ENCODE peak calls at places on chromosomes 6 and 20, in five cellular contexts. One of them, this sample, is unnamed.

GRCh38 chr20:44644384-44645131 is 6.9 kb downstream of the ADA start:
- DNase-seq in fibroblast of lung: no peak
- DNase-seq in GM20000: peak
- DNase-seq in AG09309: no peak
- DNase-seq in neural progenitor cell: no peak
- DNase-seq in this sample: no peak

GRCh38 chr20:37202267-37202943 is 23.1 kb upstream of the MROH8 start:
- DNase-seq in fibroblast of lung: peak
- DNase-seq in GM20000: no peak
- DNase-seq in AG09309: peak
- DNase-seq in neural progenitor cell: peak
- DNase-seq in this sample: peak

GRCh38 chr6:166465671-166466087 is 82.9 kb upstream of the MPC1 start:
- DNase-seq in fibroblast of lung: peak
- DNase-seq in GM20000: no peak
- DNase-seq in AG09309: no peak
- DNase-seq in neural progenitor cell: no peak
- DNase-seq in this sample: no peak

GRCh38 chr6:160519603-160520042 is 144.5 kb downstream of the LPA start:
- DNase-seq in fibroblast of lung: no peak
- DNase-seq in GM20000: no peak
- DNase-seq in AG09309: no peak
- DNase-seq in neural progenitor cell: no peak
- DNase-seq in this sample: no peak

GRCh38 chr6:51472745-51473483 is 614.5 kb downstream of the PKHD1 start:
- DNase-seq in fibroblast of lung: no peak
- DNase-seq in GM20000: no peak
- DNase-seq in AG09309: no peak
- DNase-seq in neural progenitor cell: no peak
- DNase-seq in this sample: peak

GRCh38 chr20:46240065-46240464 is 68.2 kb downstream of the CDH22 start:
- DNase-seq in fibroblast of lung: no peak
- DNase-seq in GM20000: no peak
- DNase-seq in AG09309: no peak
- DNase-seq in neural progenitor cell: no peak
- DNase-seq in this sample: no peak

GRCh38 chr20:31987744-31988143 is 19.8 kb downstream of the XKR7 start:
- DNase-seq in fibroblast of lung: no peak
- DNase-seq in GM20000: no peak
- DNase-seq in AG09309: no peak
- DNase-seq in neural progenitor cell: no peak
- DNase-seq in this sample: peak

GRCh38 chr6:107820571-107821261 is 3.4 kb downstream of the SCML4 start:
- DNase-seq in fibroblast of lung: peak
- DNase-seq in GM20000: no peak
- DNase-seq in AG09309: no peak
- DNase-seq in neural progenitor cell: peak
- DNase-seq in this sample: peak

GRCh38 chr20:53853451-53853713 is 217.0 kb downstream of the BCAS1 start:
- DNase-seq in fibroblast of lung: no peak
- DNase-seq in GM20000: no peak
- DNase-seq in AG09309: no peak
- DNase-seq in neural progenitor cell: no peak
- DNase-seq in this sample: no peak

GRCh38 chr6:102981631-102982030 is 1588.1 kb downstream of the GRIK2 start:
- DNase-seq in fibroblast of lung: no peak
- DNase-seq in GM20000: no peak
- DNase-seq in AG09309: no peak
- DNase-seq in neural progenitor cell: no peak
- DNase-seq in this sample: no peak

GRCh38 chr6:118537579-118537978 is 10.5 kb upstream of the PLN start:
- DNase-seq in fibroblast of lung: peak
- DNase-seq in GM20000: no peak
- DNase-seq in AG09309: peak
- DNase-seq in neural progenitor cell: no peak
- DNase-seq in this sample: no peak

GRCh38 chr6:2566048-2566447 is 184.7 kb downstream of the MYLK4 start:
- DNase-seq in fibroblast of lung: no peak
- DNase-seq in GM20000: no peak
- DNase-seq in AG09309: no peak
- DNase-seq in neural progenitor cell: no peak
- DNase-seq in this sample: no peak

GRCh38 chr6:1285589-1286340 is 26.1 kb upstream of the FOXQ1 start:
- DNase-seq in fibroblast of lung: peak
- DNase-seq in GM20000: no peak
- DNase-seq in AG09309: no peak
- DNase-seq in neural progenitor cell: no peak
- DNase-seq in this sample: peak

GRCh38 chr20:59448828-59449444 is 148.5 kb downstream of the EDN3 start:
- DNase-seq in fibroblast of lung: no peak
- DNase-seq in GM20000: no peak
- DNase-seq in AG09309: no peak
- DNase-seq in neural progenitor cell: no peak
- DNase-seq in this sample: no peak

GRCh38 chr6:149224399-149224798 is 93.1 kb upstream of the TAB2 start:
- DNase-seq in fibroblast of lung: no peak
- DNase-seq in GM20000: no peak
- DNase-seq in AG09309: no peak
- DNase-seq in neural progenitor cell: no peak
- DNase-seq in this sample: no peak

GRCh38 chr6:115896538-115897129 is 164.1 kb downstream of the FRK start:
- DNase-seq in fibroblast of lung: peak
- DNase-seq in GM20000: peak
- DNase-seq in AG09309: peak
- DNase-seq in neural progenitor cell: peak
- DNase-seq in this sample: peak

GRCh38 chr6:97394160-97394748 is 111.2 kb upstream of the MMS22L start:
- DNase-seq in fibroblast of lung: peak
- DNase-seq in GM20000: peak
- DNase-seq in AG09309: peak
- DNase-seq in neural progenitor cell: peak
- DNase-seq in this sample: peak

GRCh38 chr6:44001318-44001868 is 125.9 kb downstream of the MRPL14 start:
- DNase-seq in fibroblast of lung: no peak
- DNase-seq in GM20000: peak
- DNase-seq in AG09309: no peak
- DNase-seq in neural progenitor cell: peak
- DNase-seq in this sample: peak

DNA sequence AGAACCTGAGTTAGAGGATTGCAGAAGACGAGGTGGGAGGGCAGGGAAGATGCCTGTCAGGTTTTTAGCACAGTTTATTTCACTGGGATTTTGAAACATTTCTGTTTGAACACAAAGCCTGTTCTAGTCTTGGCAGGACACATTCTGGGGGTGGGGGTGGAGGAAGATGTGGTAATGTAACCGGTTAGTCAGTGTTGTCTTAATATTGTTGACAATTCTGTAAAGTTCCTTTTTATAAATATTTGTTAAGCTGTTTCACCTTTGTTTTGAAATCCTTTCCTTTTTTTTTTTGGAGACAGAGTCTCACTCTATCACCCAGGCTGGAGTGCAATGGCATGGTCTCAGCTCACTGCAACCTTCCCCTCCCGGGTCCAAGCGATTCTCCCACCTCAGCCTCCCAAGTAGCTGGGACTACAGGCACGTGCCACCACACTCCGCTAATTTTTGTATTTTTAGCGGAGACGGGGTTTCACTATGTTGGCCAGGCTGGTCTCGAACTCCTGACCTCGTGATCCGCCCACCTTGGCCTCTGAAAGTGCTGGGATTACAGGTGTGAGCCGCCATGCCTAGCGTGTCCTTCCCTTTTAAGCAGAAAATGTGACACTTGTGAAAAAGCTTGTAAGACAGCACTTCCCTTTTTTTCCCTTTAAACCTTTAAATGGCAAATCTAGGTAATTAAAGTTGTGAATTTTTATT is 20.2 kb downstream of the SLC9A8 start:
- DNase-seq in fibroblast of lung: no peak
- DNase-seq in GM20000: no peak
- DNase-seq in AG09309: no peak
- DNase-seq in neural progenitor cell: no peak
- DNase-seq in this sample: peak
- TF ChIP-seq CTCF in fibroblast of lung: no peak
- TF ChIP-seq CTCF in GM20000: no peak
- TF ChIP-seq CTCF in AG09309: no peak
- TF ChIP-seq CTCF in neural progenitor cell: no peak
- TF ChIP-seq CTCF in this sample: no peak

GRCh38 chr20:4329232-4329631 is 313.9 kb upstream of the RNF24 start:
- DNase-seq in fibroblast of lung: no peak
- DNase-seq in GM20000: no peak
- DNase-seq in AG09309: no peak
- DNase-seq in neural progenitor cell: no peak
- DNase-seq in this sample: no peak
- TF ChIP-seq CTCF in fibroblast of lung: no peak
- TF ChIP-seq CTCF in GM20000: no peak
- TF ChIP-seq CTCF in AG09309: no peak
- TF ChIP-seq CTCF in neural progenitor cell: no peak
- TF ChIP-seq CTCF in this sample: no peak

GRCh38 chr6:67689329-67689728 is 945.8 kb upstream of the ADGRB3 start:
- DNase-seq in fibroblast of lung: no peak
- DNase-seq in GM20000: no peak
- DNase-seq in AG09309: no peak
- DNase-seq in neural progenitor cell: peak
- DNase-seq in this sample: no peak

GRCh38 chr6:67698534-67698933 is 936.5 kb upstream of the ADGRB3 start:
- DNase-seq in fibroblast of lung: peak
- DNase-seq in GM20000: no peak
- DNase-seq in AG09309: no peak
- DNase-seq in neural progenitor cell: no peak
- DNase-seq in this sample: no peak

GRCh38 chr6:67694127-67694526 is 941.0 kb upstream of the ADGRB3 start:
- DNase-seq in fibroblast of lung: no peak
- DNase-seq in GM20000: no peak
- DNase-seq in AG09309: no peak
- DNase-seq in neural progenitor cell: no peak
- DNase-seq in this sample: no peak
- TF ChIP-seq CTCF in fibroblast of lung: no peak
- TF ChIP-seq CTCF in GM20000: no peak
- TF ChIP-seq CTCF in AG09309: no peak
- TF ChIP-seq CTCF in neural progenitor cell: peak
- TF ChIP-seq CTCF in this sample: no peak

DNA sequence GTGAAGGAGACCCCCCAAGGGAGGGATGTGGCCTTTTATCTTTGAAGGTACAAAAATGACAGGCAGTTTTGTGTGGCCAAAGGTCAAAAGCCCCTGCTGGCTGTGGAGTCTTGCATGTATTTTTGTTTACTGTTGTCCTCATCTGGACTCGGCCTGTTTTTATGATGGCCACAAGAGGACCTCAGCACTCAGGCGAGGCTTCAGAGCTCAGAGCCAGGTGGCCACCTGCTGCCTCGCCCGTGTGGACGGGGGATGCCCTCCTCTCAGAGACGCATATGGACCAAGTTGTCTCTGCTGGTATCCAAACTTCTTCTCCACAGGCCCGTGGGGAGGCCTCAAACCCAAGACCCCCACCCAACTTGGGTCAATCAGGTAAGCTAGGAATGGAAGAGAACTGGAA is 118.2 kb downstream of the DACT2 start:
- DNase-seq in fibroblast of lung: no peak
- DNase-seq in GM20000: no peak
- DNase-seq in AG09309: no peak
- DNase-seq in neural progenitor cell: peak
- DNase-seq in this sample: peak
- TF ChIP-seq CTCF in fibroblast of lung: no peak
- TF ChIP-seq CTCF in GM20000: no peak
- TF ChIP-seq CTCF in AG09309: no peak
- TF ChIP-seq CTCF in neural progenitor cell: peak
- TF ChIP-seq CTCF in this sample: no peak

DNA sequence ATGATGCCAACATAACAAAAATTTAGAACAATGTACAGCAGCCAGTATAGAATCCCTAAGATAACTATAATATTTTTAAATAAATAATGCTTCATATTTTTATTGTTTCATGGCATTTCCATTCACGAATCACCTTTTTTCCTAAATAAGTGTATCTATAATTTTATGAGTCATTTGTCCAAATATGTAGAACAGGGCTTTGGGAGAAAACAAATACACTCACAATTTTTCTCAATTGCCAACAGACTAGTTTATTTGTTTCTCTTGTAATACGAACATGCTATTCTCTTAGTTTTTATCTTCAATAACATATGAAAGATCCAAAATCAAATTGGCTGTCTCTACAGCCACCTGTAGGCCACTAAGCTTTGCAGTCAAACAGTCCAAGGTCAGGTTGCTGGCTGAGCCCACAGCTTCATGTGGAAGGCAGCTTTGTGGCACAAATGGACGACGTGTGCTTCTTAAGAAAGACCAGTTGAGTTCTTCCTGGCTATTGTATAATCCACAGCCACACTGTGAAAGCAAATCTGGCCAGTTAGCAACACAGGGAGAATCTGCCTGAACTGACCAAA is 29.0 kb downstream of the MKKS start:
- DNase-seq in fibroblast of lung: no peak
- DNase-seq in GM20000: no peak
- DNase-seq in AG09309: no peak
- DNase-seq in neural progenitor cell: no peak
- DNase-seq in this sample: no peak
- TF ChIP-seq CTCF in fibroblast of lung: no peak
- TF ChIP-seq CTCF in GM20000: no peak
- TF ChIP-seq CTCF in AG09309: no peak
- TF ChIP-seq CTCF in neural progenitor cell: no peak
- TF ChIP-seq CTCF in this sample: no peak

GRCh38 chr6:143516700-143517446 is 5.4 kb upstream of the FUCA2 start:
- DNase-seq in fibroblast of lung: no peak
- DNase-seq in GM20000: no peak
- DNase-seq in AG09309: no peak
- DNase-seq in neural progenitor cell: no peak
- DNase-seq in this sample: no peak

GRCh38 chr6:143514996-143515760 is 3.7 kb upstream of the FUCA2 start:
- DNase-seq in fibroblast of lung: peak
- DNase-seq in GM20000: no peak
- DNase-seq in AG09309: no peak
- DNase-seq in neural progenitor cell: no peak
- DNase-seq in this sample: no peak

GRCh38 chr6:143515766-143516355 is 4.3 kb upstream of the FUCA2 start:
- DNase-seq in fibroblast of lung: no peak
- DNase-seq in GM20000: no peak
- DNase-seq in AG09309: no peak
- DNase-seq in neural progenitor cell: no peak
- DNase-seq in this sample: no peak

GRCh38 chr6:143510991-143511891 is at the start of gene FUCA2:
- DNase-seq in fibroblast of lung: peak
- DNase-seq in GM20000: peak
- DNase-seq in AG09309: peak
- DNase-seq in neural progenitor cell: peak
- DNase-seq in this sample: peak

GRCh38 chr6:143513410-143513809 is 1.9 kb upstream of the FUCA2 start:
- DNase-seq in fibroblast of lung: no peak
- DNase-seq in GM20000: peak
- DNase-seq in AG09309: no peak
- DNase-seq in neural progenitor cell: peak
- DNase-seq in this sample: peak
- TF ChIP-seq CTCF in fibroblast of lung: peak
- TF ChIP-seq CTCF in GM20000: peak
- TF ChIP-seq CTCF in AG09309: peak
- TF ChIP-seq CTCF in neural progenitor cell: peak
- TF ChIP-seq CTCF in this sample: peak

DNA sequence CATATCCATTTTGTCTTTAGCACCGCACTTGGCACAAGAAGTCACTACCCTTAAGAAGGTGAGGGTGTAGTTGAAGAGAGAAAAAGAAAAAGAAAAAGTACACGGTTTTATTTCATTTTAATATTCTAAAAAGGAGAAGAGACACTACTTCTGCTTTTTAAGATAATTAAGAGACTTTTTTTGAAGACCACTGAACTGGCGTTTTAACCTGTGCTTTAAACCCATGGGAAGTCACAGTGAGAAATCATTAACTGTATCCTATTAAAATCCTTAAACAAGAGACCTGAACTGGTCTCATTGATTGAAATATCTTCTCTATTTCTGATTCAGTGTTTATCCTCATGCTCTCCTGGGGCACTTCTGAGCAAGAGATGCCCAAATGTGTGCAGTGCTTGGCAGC is 243.5 kb downstream of the TMEM242 start:
- DNase-seq in fibroblast of lung: no peak
- DNase-seq in GM20000: no peak
- DNase-seq in AG09309: no peak
- DNase-seq in neural progenitor cell: no peak
- DNase-seq in this sample: no peak
- TF ChIP-seq CTCF in fibroblast of lung: no peak
- TF ChIP-seq CTCF in GM20000: no peak
- TF ChIP-seq CTCF in AG09309: no peak
- TF ChIP-seq CTCF in neural progenitor cell: no peak
- TF ChIP-seq CTCF in this sample: no peak